ENCODE peak calls at places on chromosomes 5 and 9, in nine cellular contexts. One of them, this sample, is unnamed.
A peak's percentile ranks its signal among the peaks of the same experiment; 100 is the strongest.

GRCh38 chr5:132483661-132484385 is 6.8 kb downstream of the IRF1 start:
- DNase-seq in CD8-positive, alpha-beta T cell: no peak
- DNase-seq in coronary artery: peak; percentile 63
- DNase-seq in GM23338: no peak
- DNase-seq in left lung: no peak
- DNase-seq in tibial nerve: no peak
- DNase-seq in cardiac fibroblast: no peak
- DNase-seq in mucosa of descending colon: no peak
- DNase-seq in stomach: peak; percentile 20
- DNase-seq in this sample: no peak

GRCh38 chr9:105973811-105974407 is 279.6 kb downstream of the TMEM38B start:
- DNase-seq in CD8-positive, alpha-beta T cell: no peak
- DNase-seq in coronary artery: no peak
- DNase-seq in GM23338: peak; percentile 57
- DNase-seq in left lung: no peak
- DNase-seq in tibial nerve: no peak
- DNase-seq in cardiac fibroblast: no peak
- DNase-seq in mucosa of descending colon: no peak
- DNase-seq in stomach: no peak
- DNase-seq in this sample: no peak

GRCh38 chr5:150419630-150420270 is 7.0 kb upstream of the CD74 start:
- DNase-seq in CD8-positive, alpha-beta T cell: no peak
- DNase-seq in coronary artery: no peak
- DNase-seq in GM23338: no peak
- DNase-seq in left lung: no peak
- DNase-seq in tibial nerve: no peak
- DNase-seq in cardiac fibroblast: no peak
- DNase-seq in mucosa of descending colon: no peak
- DNase-seq in stomach: no peak
- DNase-seq in this sample: no peak

GRCh38 chr9:129898205-129898604 is 62.9 kb downstream of the USP20 start:
- DNase-seq in CD8-positive, alpha-beta T cell: no peak
- DNase-seq in coronary artery: no peak
- DNase-seq in GM23338: peak; percentile 44
- DNase-seq in left lung: no peak
- DNase-seq in tibial nerve: no peak
- DNase-seq in cardiac fibroblast: peak; percentile 26
- DNase-seq in mucosa of descending colon: no peak
- DNase-seq in stomach: no peak
- DNase-seq in this sample: no peak

GRCh38 chr5:22998775-22999174 is 145.6 kb upstream of the CDH12 start:
- DNase-seq in CD8-positive, alpha-beta T cell: no peak
- DNase-seq in coronary artery: no peak
- DNase-seq in GM23338: no peak
- DNase-seq in left lung: no peak
- DNase-seq in tibial nerve: no peak
- DNase-seq in cardiac fibroblast: no peak
- DNase-seq in mucosa of descending colon: no peak
- DNase-seq in stomach: no peak
- DNase-seq in this sample: no peak

GRCh38 chr9:135980926-135981630 is 19.9 kb upstream of the UBAC1 start:
- DNase-seq in CD8-positive, alpha-beta T cell: no peak
- DNase-seq in coronary artery: no peak
- DNase-seq in GM23338: no peak
- DNase-seq in left lung: peak; percentile 69
- DNase-seq in tibial nerve: no peak
- DNase-seq in cardiac fibroblast: no peak
- DNase-seq in mucosa of descending colon: no peak
- DNase-seq in stomach: no peak
- DNase-seq in this sample: no peak

GRCh38 chr5:111127453-111128195 is 35.5 kb downstream of the WDR36 start:
- DNase-seq in CD8-positive, alpha-beta T cell: no peak
- DNase-seq in coronary artery: no peak
- DNase-seq in GM23338: peak; percentile 67
- DNase-seq in left lung: no peak
- DNase-seq in tibial nerve: no peak
- DNase-seq in cardiac fibroblast: peak; percentile 36
- DNase-seq in mucosa of descending colon: no peak
- DNase-seq in stomach: no peak
- DNase-seq in this sample: no peak

GRCh38 chr9:116152390-116152789 is 1.2 kb upstream of the PAPPA start:
- DNase-seq in CD8-positive, alpha-beta T cell: no peak
- DNase-seq in coronary artery: no peak
- DNase-seq in GM23338: peak; percentile 19
- DNase-seq in left lung: no peak
- DNase-seq in tibial nerve: no peak
- DNase-seq in cardiac fibroblast: no peak
- DNase-seq in mucosa of descending colon: no peak
- DNase-seq in stomach: no peak
- DNase-seq in this sample: no peak

GRCh38 chr5:73691301-73691700 is 65.3 kb downstream of the ARHGEF28 start:
- DNase-seq in CD8-positive, alpha-beta T cell: no peak
- DNase-seq in coronary artery: no peak
- DNase-seq in GM23338: no peak
- DNase-seq in left lung: no peak
- DNase-seq in tibial nerve: no peak
- DNase-seq in cardiac fibroblast: peak; percentile 53
- DNase-seq in mucosa of descending colon: no peak
- DNase-seq in stomach: no peak
- DNase-seq in this sample: no peak

GRCh38 chr5:64625678-64626077 is 64.6 kb upstream of the SHISAL2B start:
- DNase-seq in CD8-positive, alpha-beta T cell: no peak
- DNase-seq in coronary artery: no peak
- DNase-seq in GM23338: no peak
- DNase-seq in left lung: no peak
- DNase-seq in tibial nerve: no peak
- DNase-seq in cardiac fibroblast: peak; percentile 65
- DNase-seq in mucosa of descending colon: no peak
- DNase-seq in stomach: no peak
- DNase-seq in this sample: no peak

GRCh38 chr5:146794326-146795029 is 84.1 kb downstream of the PPP2R2B start:
- DNase-seq in CD8-positive, alpha-beta T cell: no peak
- DNase-seq in coronary artery: no peak
- DNase-seq in GM23338: no peak
- DNase-seq in left lung: no peak
- DNase-seq in tibial nerve: no peak
- DNase-seq in cardiac fibroblast: no peak
- DNase-seq in mucosa of descending colon: no peak
- DNase-seq in stomach: no peak
- DNase-seq in this sample: no peak

GRCh38 chr9:33190021-33190420 is 22.9 kb upstream of the B4GALT1 start:
- DNase-seq in CD8-positive, alpha-beta T cell: no peak
- DNase-seq in coronary artery: no peak
- DNase-seq in GM23338: no peak
- DNase-seq in left lung: no peak
- DNase-seq in tibial nerve: no peak
- DNase-seq in cardiac fibroblast: no peak
- DNase-seq in mucosa of descending colon: no peak
- DNase-seq in stomach: no peak
- DNase-seq in this sample: no peak

GRCh38 chr5:156327306-156327705 is 342 bp downstream of the SGCD start:
- DNase-seq in CD8-positive, alpha-beta T cell: no peak
- DNase-seq in coronary artery: no peak
- DNase-seq in GM23338: no peak
- DNase-seq in left lung: no peak
- DNase-seq in tibial nerve: no peak
- DNase-seq in cardiac fibroblast: no peak
- DNase-seq in mucosa of descending colon: no peak
- DNase-seq in stomach: no peak
- DNase-seq in this sample: no peak

GRCh38 chr5:63743096-63743798 is 219.0 kb downstream of the HTR1A start:
- DNase-seq in CD8-positive, alpha-beta T cell: no peak
- DNase-seq in coronary artery: no peak
- DNase-seq in GM23338: no peak
- DNase-seq in left lung: no peak
- DNase-seq in tibial nerve: no peak
- DNase-seq in cardiac fibroblast: no peak
- DNase-seq in mucosa of descending colon: no peak
- DNase-seq in stomach: no peak
- DNase-seq in this sample: no peak

GRCh38 chr5:105670586-105670985 is 2000.2 kb downstream of the EFNA5 start:
- DNase-seq in CD8-positive, alpha-beta T cell: no peak
- DNase-seq in coronary artery: no peak
- DNase-seq in GM23338: no peak
- DNase-seq in left lung: no peak
- DNase-seq in tibial nerve: no peak
- DNase-seq in cardiac fibroblast: no peak
- DNase-seq in mucosa of descending colon: no peak
- DNase-seq in stomach: no peak
- DNase-seq in this sample: no peak

GRCh38 chr9:79567671-79568098 is 4.1 kb upstream of the TLE4 start:
- DNase-seq in CD8-positive, alpha-beta T cell: no peak
- DNase-seq in coronary artery: no peak
- DNase-seq in GM23338: peak; percentile 33
- DNase-seq in left lung: no peak
- DNase-seq in tibial nerve: no peak
- DNase-seq in cardiac fibroblast: no peak
- DNase-seq in mucosa of descending colon: peak; percentile 23
- DNase-seq in stomach: no peak
- DNase-seq in this sample: no peak
- TF ChIP-seq CTCF in CD8-positive, alpha-beta T cell: no peak
- TF ChIP-seq CTCF in coronary artery: no peak
- TF ChIP-seq CTCF in GM23338: peak; percentile 48
- TF ChIP-seq CTCF in left lung: no peak
- TF ChIP-seq CTCF in tibial nerve: no peak
- TF ChIP-seq CTCF in cardiac fibroblast: no peak
- TF ChIP-seq CTCF in mucosa of descending colon: no peak
- TF ChIP-seq CTCF in stomach: no peak
- TF ChIP-seq CTCF in this sample: no peak

GRCh38 chr5:5005351-5005750 is 134.8 kb upstream of the ADAMTS16 start:
- DNase-seq in CD8-positive, alpha-beta T cell: no peak
- DNase-seq in coronary artery: no peak
- DNase-seq in GM23338: no peak
- DNase-seq in left lung: no peak
- DNase-seq in tibial nerve: no peak
- DNase-seq in cardiac fibroblast: no peak
- DNase-seq in mucosa of descending colon: no peak
- DNase-seq in stomach: no peak
- DNase-seq in this sample: no peak
- TF ChIP-seq CTCF in CD8-positive, alpha-beta T cell: no peak
- TF ChIP-seq CTCF in coronary artery: no peak
- TF ChIP-seq CTCF in GM23338: no peak
- TF ChIP-seq CTCF in left lung: no peak
- TF ChIP-seq CTCF in tibial nerve: no peak
- TF ChIP-seq CTCF in cardiac fibroblast: no peak
- TF ChIP-seq CTCF in mucosa of descending colon: no peak
- TF ChIP-seq CTCF in stomach: no peak
- TF ChIP-seq CTCF in this sample: no peak

GRCh38 chr5:61346511-61346910 is 14.5 kb downstream of the ZSWIM6 start:
- DNase-seq in CD8-positive, alpha-beta T cell: no peak
- DNase-seq in coronary artery: no peak
- DNase-seq in GM23338: no peak
- DNase-seq in left lung: no peak
- DNase-seq in tibial nerve: no peak
- DNase-seq in cardiac fibroblast: no peak
- DNase-seq in mucosa of descending colon: no peak
- DNase-seq in stomach: no peak
- DNase-seq in this sample: no peak

GRCh38 chr5:61348437-61348836 is 16.4 kb downstream of the ZSWIM6 start:
- DNase-seq in CD8-positive, alpha-beta T cell: no peak
- DNase-seq in coronary artery: no peak
- DNase-seq in GM23338: no peak
- DNase-seq in left lung: no peak
- DNase-seq in tibial nerve: no peak
- DNase-seq in cardiac fibroblast: no peak
- DNase-seq in mucosa of descending colon: no peak
- DNase-seq in stomach: no peak
- DNase-seq in this sample: no peak

GRCh38 chr5:61349935-61350334 is 17.9 kb downstream of the ZSWIM6 start:
- DNase-seq in CD8-positive, alpha-beta T cell: no peak
- DNase-seq in coronary artery: no peak
- DNase-seq in GM23338: no peak
- DNase-seq in left lung: no peak
- DNase-seq in tibial nerve: no peak
- DNase-seq in cardiac fibroblast: no peak
- DNase-seq in mucosa of descending colon: no peak
- DNase-seq in stomach: no peak
- DNase-seq in this sample: no peak

GRCh38 chr5:61344187-61344944 is 12.3 kb downstream of the ZSWIM6 start:
- DNase-seq in CD8-positive, alpha-beta T cell: no peak
- DNase-seq in coronary artery: no peak
- DNase-seq in GM23338: no peak
- DNase-seq in left lung: peak; percentile 60
- DNase-seq in tibial nerve: no peak
- DNase-seq in cardiac fibroblast: no peak
- DNase-seq in mucosa of descending colon: no peak
- DNase-seq in stomach: no peak
- DNase-seq in this sample: no peak

DNA sequence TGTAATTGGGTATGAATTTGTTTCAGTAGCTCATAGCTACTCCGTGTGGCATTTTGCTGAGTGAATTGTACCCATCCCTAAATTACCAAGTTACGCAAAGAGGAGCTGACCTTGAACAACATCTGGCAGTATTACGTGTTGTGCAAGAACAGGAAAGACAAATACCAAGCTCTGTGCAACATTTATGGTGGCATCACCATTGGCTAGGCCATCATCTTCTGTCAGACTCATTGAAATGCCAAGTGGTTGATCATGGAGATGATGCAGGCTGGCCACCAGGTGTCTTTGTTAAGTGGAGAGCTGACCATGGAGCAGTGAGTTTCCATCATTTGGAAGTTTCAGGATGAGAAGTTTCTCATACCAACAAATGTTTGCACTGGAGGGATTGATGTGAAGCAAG is 15.0 kb downstream of the ZSWIM6 start:
- DNase-seq in CD8-positive, alpha-beta T cell: no peak
- DNase-seq in coronary artery: no peak
- DNase-seq in GM23338: no peak
- DNase-seq in left lung: no peak
- DNase-seq in tibial nerve: no peak
- DNase-seq in cardiac fibroblast: peak; percentile 42
- DNase-seq in mucosa of descending colon: no peak
- DNase-seq in stomach: no peak
- DNase-seq in this sample: no peak
- TF ChIP-seq CTCF in CD8-positive, alpha-beta T cell: no peak
- TF ChIP-seq CTCF in coronary artery: no peak
- TF ChIP-seq CTCF in GM23338: no peak
- TF ChIP-seq CTCF in left lung: no peak
- TF ChIP-seq CTCF in tibial nerve: no peak
- TF ChIP-seq CTCF in cardiac fibroblast: no peak
- TF ChIP-seq CTCF in mucosa of descending colon: no peak
- TF ChIP-seq CTCF in stomach: no peak
- TF ChIP-seq CTCF in this sample: no peak

DNA sequence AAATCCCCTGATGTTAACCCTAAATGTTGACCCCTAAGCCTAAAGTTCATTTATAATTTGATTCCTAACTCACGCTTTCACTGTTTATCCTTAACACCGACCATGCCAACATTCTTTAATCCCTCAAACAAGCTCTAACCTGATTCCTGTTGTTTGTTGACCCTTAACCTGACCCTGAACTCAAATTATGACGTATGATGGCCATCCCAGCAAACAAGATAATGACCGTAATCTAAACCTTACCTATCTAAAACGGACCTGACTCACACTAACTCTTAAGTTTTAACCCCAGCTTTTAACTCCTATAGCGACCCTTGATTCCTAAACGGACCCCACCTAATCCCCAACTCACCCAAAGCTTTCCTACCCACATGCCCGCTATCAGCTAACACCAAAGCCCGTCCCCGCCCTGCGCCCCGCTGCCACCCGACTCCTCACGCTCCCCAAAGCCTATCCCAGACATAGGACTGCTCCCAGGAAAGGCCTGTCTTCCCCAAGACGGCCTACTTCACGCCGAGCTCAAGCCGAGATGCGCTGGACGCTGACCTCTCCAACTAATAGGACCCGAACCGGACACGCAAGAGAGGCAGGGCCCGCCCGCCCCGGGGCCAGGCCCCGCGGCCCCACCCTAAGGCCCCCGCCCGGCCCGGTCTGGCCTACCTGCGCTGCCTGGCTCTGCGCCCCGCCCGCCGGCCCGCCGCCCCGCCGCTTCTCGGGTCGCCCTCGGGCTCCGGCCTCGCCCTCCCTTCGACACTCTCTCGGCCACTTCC is 395 bp downstream of the TLN1 start:
- DNase-seq in CD8-positive, alpha-beta T cell: no peak
- DNase-seq in coronary artery: no peak
- DNase-seq in GM23338: peak; percentile 58
- DNase-seq in left lung: no peak
- DNase-seq in tibial nerve: peak; percentile 31
- DNase-seq in cardiac fibroblast: no peak
- DNase-seq in mucosa of descending colon: no peak
- DNase-seq in stomach: no peak
- DNase-seq in this sample: no peak
- TF ChIP-seq CTCF in CD8-positive, alpha-beta T cell: no peak
- TF ChIP-seq CTCF in coronary artery: no peak
- TF ChIP-seq CTCF in GM23338: no peak
- TF ChIP-seq CTCF in left lung: no peak
- TF ChIP-seq CTCF in tibial nerve: no peak
- TF ChIP-seq CTCF in cardiac fibroblast: no peak
- TF ChIP-seq CTCF in mucosa of descending colon: no peak
- TF ChIP-seq CTCF in stomach: no peak
- TF ChIP-seq CTCF in this sample: no peak